ENCODE peak calls at places on chromosomes 3 and 15, in nine cellular contexts. One of them, this sample, is unnamed.

GRCh38 chr3:88195951-88196434 is 46.2 kb downstream of the C3orf38 start:
- ATAC-seq in GM12878: peak; percentile 32
- ATAC-seq in upper lobe of right lung: no peak
- ATAC-seq in CD4-positive, CD25-positive, alpha-beta regulatory T cell: no peak
- ATAC-seq in right lobe of liver: no peak
- ATAC-seq in CD4-positive, alpha-beta T cell: no peak
- ATAC-seq in WTC11: no peak
- ATAC-seq in Panc1: no peak
- ATAC-seq in HCT116: no peak
- ATAC-seq in this sample: no peak

GRCh38 chr15:22956980-22957264 is 23.2 kb downstream of the CYFIP1 start:
- ATAC-seq in GM12878: no peak
- ATAC-seq in upper lobe of right lung: peak; percentile 56
- ATAC-seq in CD4-positive, CD25-positive, alpha-beta regulatory T cell: no peak
- ATAC-seq in right lobe of liver: no peak
- ATAC-seq in CD4-positive, alpha-beta T cell: no peak
- ATAC-seq in WTC11: no peak
- ATAC-seq in Panc1: no peak
- ATAC-seq in HCT116: no peak
- ATAC-seq in this sample: no peak

GRCh38 chr3:134313839-134314587 is 60.2 kb downstream of the AMOTL2 start:
- ATAC-seq in GM12878: no peak
- ATAC-seq in upper lobe of right lung: peak; percentile 3
- ATAC-seq in CD4-positive, CD25-positive, alpha-beta regulatory T cell: no peak
- ATAC-seq in right lobe of liver: no peak
- ATAC-seq in CD4-positive, alpha-beta T cell: no peak
- ATAC-seq in WTC11: no peak
- ATAC-seq in Panc1: peak; percentile 1
- ATAC-seq in HCT116: no peak
- ATAC-seq in this sample: peak; percentile 25

GRCh38 chr3:157248590-157249425 is 88.9 kb upstream of the CCNL1 start:
- ATAC-seq in GM12878: no peak
- ATAC-seq in upper lobe of right lung: peak; percentile 32
- ATAC-seq in CD4-positive, CD25-positive, alpha-beta regulatory T cell: no peak
- ATAC-seq in right lobe of liver: no peak
- ATAC-seq in CD4-positive, alpha-beta T cell: no peak
- ATAC-seq in WTC11: no peak
- ATAC-seq in Panc1: peak; percentile 88
- ATAC-seq in HCT116: peak; percentile 82
- ATAC-seq in this sample: no peak

GRCh38 chr3:77373619-77374018 is 333.7 kb downstream of the ROBO2 start:
- ATAC-seq in GM12878: no peak
- ATAC-seq in upper lobe of right lung: no peak
- ATAC-seq in CD4-positive, CD25-positive, alpha-beta regulatory T cell: no peak
- ATAC-seq in right lobe of liver: no peak
- ATAC-seq in CD4-positive, alpha-beta T cell: no peak
- ATAC-seq in WTC11: peak; percentile 62
- ATAC-seq in Panc1: no peak
- ATAC-seq in HCT116: no peak
- ATAC-seq in this sample: no peak

GRCh38 chr3:38829404-38829803 is 13.4 kb upstream of the SCN10A start:
- ATAC-seq in GM12878: no peak
- ATAC-seq in upper lobe of right lung: peak; percentile 33
- ATAC-seq in CD4-positive, CD25-positive, alpha-beta regulatory T cell: no peak
- ATAC-seq in right lobe of liver: no peak
- ATAC-seq in CD4-positive, alpha-beta T cell: no peak
- ATAC-seq in WTC11: peak; percentile 40
- ATAC-seq in Panc1: peak; percentile 58
- ATAC-seq in HCT116: peak; percentile 81
- ATAC-seq in this sample: peak; percentile 73

GRCh38 chr3:152556731-152557254 is 278.1 kb upstream of the P2RY1 start:
- ATAC-seq in GM12878: peak; percentile 68
- ATAC-seq in upper lobe of right lung: peak; percentile 74
- ATAC-seq in CD4-positive, CD25-positive, alpha-beta regulatory T cell: peak; percentile 34
- ATAC-seq in right lobe of liver: peak; percentile 86
- ATAC-seq in CD4-positive, alpha-beta T cell: no peak
- ATAC-seq in WTC11: no peak
- ATAC-seq in Panc1: no peak
- ATAC-seq in HCT116: no peak
- ATAC-seq in this sample: peak; percentile 35

GRCh38 chr15:82943176-82943575 is 9.3 kb downstream of the HOMER2 start:
- ATAC-seq in GM12878: no peak
- ATAC-seq in upper lobe of right lung: peak; percentile 11
- ATAC-seq in CD4-positive, CD25-positive, alpha-beta regulatory T cell: no peak
- ATAC-seq in right lobe of liver: peak; percentile 19
- ATAC-seq in CD4-positive, alpha-beta T cell: no peak
- ATAC-seq in WTC11: peak; percentile 83
- ATAC-seq in Panc1: peak; percentile 60
- ATAC-seq in HCT116: peak; percentile 60
- ATAC-seq in this sample: peak; percentile 62

GRCh38 chr3:125381743-125382142 is 6.6 kb upstream of the ZNF148 start:
- ATAC-seq in GM12878: peak; percentile 93
- ATAC-seq in upper lobe of right lung: no peak
- ATAC-seq in CD4-positive, CD25-positive, alpha-beta regulatory T cell: peak; percentile 77
- ATAC-seq in right lobe of liver: no peak
- ATAC-seq in CD4-positive, alpha-beta T cell: peak; percentile 92
- ATAC-seq in WTC11: no peak
- ATAC-seq in Panc1: peak; percentile 55
- ATAC-seq in HCT116: peak; percentile 84
- ATAC-seq in this sample: peak; percentile 36

GRCh38 chr3:105798381-105798934 is 70.4 kb downstream of the CBLB start:
- ATAC-seq in GM12878: peak; percentile 73
- ATAC-seq in upper lobe of right lung: no peak
- ATAC-seq in CD4-positive, CD25-positive, alpha-beta regulatory T cell: peak; percentile 62
- ATAC-seq in right lobe of liver: no peak
- ATAC-seq in CD4-positive, alpha-beta T cell: peak; percentile 58
- ATAC-seq in WTC11: peak; percentile 46
- ATAC-seq in Panc1: no peak
- ATAC-seq in HCT116: no peak
- ATAC-seq in this sample: no peak

GRCh38 chr15:68820205-68820588 is 498 bp downstream of the ANP32A start:
- ATAC-seq in GM12878: peak; percentile 6
- ATAC-seq in upper lobe of right lung: no peak
- ATAC-seq in CD4-positive, CD25-positive, alpha-beta regulatory T cell: peak; percentile 19
- ATAC-seq in right lobe of liver: peak; percentile 3
- ATAC-seq in CD4-positive, alpha-beta T cell: peak; percentile 20
- ATAC-seq in WTC11: no peak
- ATAC-seq in Panc1: no peak
- ATAC-seq in HCT116: peak; percentile 12
- ATAC-seq in this sample: no peak

GRCh38 chr15:43702701-43703433 is 9.2 kb downstream of the CKMT1A start:
- ATAC-seq in GM12878: no peak
- ATAC-seq in upper lobe of right lung: no peak
- ATAC-seq in CD4-positive, CD25-positive, alpha-beta regulatory T cell: no peak
- ATAC-seq in right lobe of liver: no peak
- ATAC-seq in CD4-positive, alpha-beta T cell: no peak
- ATAC-seq in WTC11: no peak
- ATAC-seq in Panc1: no peak
- ATAC-seq in HCT116: no peak
- ATAC-seq in this sample: no peak

GRCh38 chr3:42067324-42067723 is 23.8 kb upstream of the TRAK1 start:
- ATAC-seq in GM12878: peak; percentile 91
- ATAC-seq in upper lobe of right lung: peak; percentile 48
- ATAC-seq in CD4-positive, CD25-positive, alpha-beta regulatory T cell: peak; percentile 21
- ATAC-seq in right lobe of liver: no peak
- ATAC-seq in CD4-positive, alpha-beta T cell: no peak
- ATAC-seq in WTC11: no peak
- ATAC-seq in Panc1: no peak
- ATAC-seq in HCT116: no peak
- ATAC-seq in this sample: no peak

GRCh38 chr3:130729154-130729553 is 17.5 kb downstream of the PIK3R4 start:
- ATAC-seq in GM12878: no peak
- ATAC-seq in upper lobe of right lung: no peak
- ATAC-seq in CD4-positive, CD25-positive, alpha-beta regulatory T cell: no peak
- ATAC-seq in right lobe of liver: peak; percentile 73
- ATAC-seq in CD4-positive, alpha-beta T cell: no peak
- ATAC-seq in WTC11: no peak
- ATAC-seq in Panc1: no peak
- ATAC-seq in HCT116: no peak
- ATAC-seq in this sample: no peak

GRCh38 chr3:70943886-70944285 is 631.4 kb upstream of the MDFIC2 start:
- ATAC-seq in GM12878: no peak
- ATAC-seq in upper lobe of right lung: no peak
- ATAC-seq in CD4-positive, CD25-positive, alpha-beta regulatory T cell: no peak
- ATAC-seq in right lobe of liver: no peak
- ATAC-seq in CD4-positive, alpha-beta T cell: no peak
- ATAC-seq in WTC11: no peak
- ATAC-seq in Panc1: no peak
- ATAC-seq in HCT116: no peak
- ATAC-seq in this sample: no peak

GRCh38 chr15:81275711-81276417 is 48.1 kb downstream of the STARD5 start:
- ATAC-seq in GM12878: no peak
- ATAC-seq in upper lobe of right lung: no peak
- ATAC-seq in CD4-positive, CD25-positive, alpha-beta regulatory T cell: no peak
- ATAC-seq in right lobe of liver: peak; percentile 50
- ATAC-seq in CD4-positive, alpha-beta T cell: no peak
- ATAC-seq in WTC11: no peak
- ATAC-seq in Panc1: no peak
- ATAC-seq in HCT116: no peak
- ATAC-seq in this sample: no peak

GRCh38 chr15:39665629-39666245 is 84.9 kb downstream of the THBS1 start:
- ATAC-seq in GM12878: peak; percentile 56
- ATAC-seq in upper lobe of right lung: no peak
- ATAC-seq in CD4-positive, CD25-positive, alpha-beta regulatory T cell: no peak
- ATAC-seq in right lobe of liver: no peak
- ATAC-seq in CD4-positive, alpha-beta T cell: no peak
- ATAC-seq in WTC11: peak; percentile 47
- ATAC-seq in Panc1: no peak
- ATAC-seq in HCT116: no peak
- ATAC-seq in this sample: no peak

GRCh38 chr15:95557226-95558046 is 773.1 kb upstream of the NR2F2 start:
- ATAC-seq in GM12878: peak; percentile 72
- ATAC-seq in upper lobe of right lung: no peak
- ATAC-seq in CD4-positive, CD25-positive, alpha-beta regulatory T cell: no peak
- ATAC-seq in right lobe of liver: peak; percentile 31
- ATAC-seq in CD4-positive, alpha-beta T cell: no peak
- ATAC-seq in WTC11: peak; percentile 39
- ATAC-seq in Panc1: peak; percentile 84
- ATAC-seq in HCT116: peak; percentile 86
- ATAC-seq in this sample: peak; percentile 98

This sample was measured in esophagus mucosa.